ENCODE peak calls at places on chromosomes 5 and 9, in five cellular contexts. X is GM12878, M is A549, Z is IMR-90, L is K562. B is an unnamed sample.
A peak's percentile ranks its signal among the peaks of the same experiment; 100 is the strongest.

GRCh38 chr9:36995927-36996471 is 38.1 kb downstream of the PAX5 start:
- DNase-seq in X (no peak), M (peak; percentile 60), Z (peak; percentile 53), L (peak; percentile 64), B (peak; percentile 45)

GRCh38 chr5:132764051-132764450 is 13.0 kb downstream of the SEPTIN8 start:
- DNase-seq in X (no peak), M (no peak), Z (no peak), L (no peak), B (no peak)

GRCh38 chr5:136207631-136208030 is 14.7 kb upstream of the SMIM32 start:
- DNase-seq in X (no peak), M (no peak), Z (no peak), L (no peak), B (no peak)

GRCh38 chr9:119050281-119050680 is 319.0 kb downstream of the BRINP1 start:
- DNase-seq in X (no peak), M (no peak), Z (no peak), L (no peak), B (no peak)

GRCh38 chr9:7392161-7392560 is 407.4 kb downstream of the DMAC1 start:
- DNase-seq in X (no peak), M (no peak), Z (no peak), L (no peak), B (no peak)

GRCh38 chr5:135487839-135488514 is 35.8 kb upstream of the TIFAB start:
- DNase-seq in X (no peak), M (no peak), Z (no peak), L (no peak), B (no peak)

GRCh38 chr5:124868661-124869060 is 122.2 kb upstream of the ZNF608 start:
- DNase-seq in X (no peak), M (no peak), Z (no peak), L (no peak), B (no peak)

GRCh38 chr5:160390787-160391696 is 8.8 kb downstream of the FAM200C start:
- DNase-seq in X (no peak), M (no peak), Z (peak; percentile 36), L (peak; percentile 34), B (peak; percentile 23)

GRCh38 chr9:107137495-107138202 is 145.4 kb upstream of the RAD23B start:
- DNase-seq in X (no peak), M (peak; percentile 48), Z (peak; percentile 33), L (peak; percentile 37), B (peak; percentile 21)

GRCh38 chr9:23826120-23826629 is at the start of gene ELAVL2:
- DNase-seq in X (peak; percentile 26), M (peak; percentile 87), Z (peak; percentile 81), L (no peak), B (no peak)

GRCh38 chr5:56457887-56458451 is 224.8 kb upstream of the ANKRD55 start:
- DNase-seq in X (no peak), M (no peak), Z (peak; percentile 78), L (peak; percentile 16), B (no peak)

GRCh38 chr5:123460296-123460729 is 37.1 kb upstream of the CEP120 start:
- DNase-seq in X (no peak), M (peak; percentile 8), Z (peak; percentile 71), L (peak; percentile 72), B (no peak)

GRCh38 chr5:107580902-107581823 is 89.6 kb downstream of the EFNA5 start:
- DNase-seq in X (no peak), M (no peak), Z (no peak), L (no peak), B (no peak)

GRCh38 chr9:75448281-75448680 is 360.0 kb downstream of the OSTF1 start:
- DNase-seq in X (no peak), M (no peak), Z (no peak), L (no peak), B (no peak)

GRCh38 chr9:126069400-126069955 is 257.2 kb upstream of the MVB12B start:
- DNase-seq in X (no peak), M (no peak), Z (no peak), L (no peak), B (no peak)

GRCh38 chr5:20041326-20041977 is 53.5 kb upstream of the CDH18 start:
- DNase-seq in X (no peak), M (no peak), Z (no peak), L (no peak), B (no peak)

GRCh38 chr5:124043456-124043855 is 531.5 kb downstream of the CSNK1G3 start:
- DNase-seq in X (no peak), M (peak; percentile 7), Z (no peak), L (no peak), B (peak; percentile 2)

GRCh38 chr5:150573867-150574817 is 66.2 kb downstream of the NDST1 start:
- DNase-seq in X (no peak), M (peak; percentile 31), Z (no peak), L (peak; percentile 20), B (peak; percentile 25)

GRCh38 chr5:103624035-103624461 is 61.5 kb upstream of the NUDT12 start:
- DNase-seq in X (no peak), M (no peak), Z (peak; percentile 78), L (no peak), B (no peak)

GRCh38 chr5:139644646-139645494 is 3.3 kb upstream of the CXXC5 start:
- DNase-seq in X (no peak), M (no peak), Z (no peak), L (peak; percentile 7), B (no peak)

GRCh38 chr9:91795500-91796241 is 154.4 kb downstream of the ROR2 start:
- DNase-seq in X (no peak), M (no peak), Z (peak; percentile 22), L (no peak), B (no peak)

GRCh38 chr9:1083325-1083913 is 33.3 kb downstream of the DMRT2 start:
- DNase-seq in X (no peak), M (peak; percentile 15), Z (no peak), L (no peak), B (no peak)

GRCh38 chr5:133696782-133697507 is 84.6 kb upstream of the FSTL4 start:
- DNase-seq in X (no peak), M (no peak), Z (no peak), L (no peak), B (no peak)

GRCh38 chr9:138096192-138096845 is 218.7 kb downstream of the CACNA1B start:
- DNase-seq in X (no peak), M (no peak), Z (no peak), L (no peak), B (no peak)

GRCh38 chr5:23450187-23450586 is 57.2 kb upstream of the PRDM9 start:
- DNase-seq in X (no peak), M (no peak), Z (no peak), L (no peak), B (no peak)

GRCh38 chr5:82601085-82601484 is 322.9 kb upstream of the RPS23 start:
- DNase-seq in X (no peak), M (no peak), Z (no peak), L (no peak), B (peak; percentile 22)

GRCh38 chr5:94082405-94082804 is 341.0 kb upstream of the POU5F2 start:
- DNase-seq in X (no peak), M (no peak), Z (no peak), L (no peak), B (no peak)

GRCh38 chr5:169354263-169354662 is 53.3 kb upstream of the SLIT3 start:
- DNase-seq in X (no peak), M (peak; percentile 20), Z (peak; percentile 53), L (no peak), B (no peak)

GRCh38 chr5:6448622-6449464 is at the start of gene UBE2QL1:
- DNase-seq in X (no peak), M (no peak), Z (no peak), L (peak; percentile 11), B (no peak)

GRCh38 chr9:135340143-135340655 is 139.4 kb upstream of the PPP1R26 start:
- DNase-seq in X (no peak), M (no peak), Z (no peak), L (no peak), B (no peak)

GRCh38 chr5:139193928-139194327 is 4.2 kb downstream of the SIL1 start:
- DNase-seq in X (no peak), M (no peak), Z (no peak), L (peak; percentile 44), B (peak; percentile 21)

GRCh38 chr9:89037891-89038290 is 46.6 kb downstream of the S1PR3 start:
- DNase-seq in X (no peak), M (no peak), Z (no peak), L (no peak), B (no peak)
- TF ChIP-seq POLR2A in X (no peak), M (no peak), Z (no peak), L (no peak), B (no peak)

DNA sequence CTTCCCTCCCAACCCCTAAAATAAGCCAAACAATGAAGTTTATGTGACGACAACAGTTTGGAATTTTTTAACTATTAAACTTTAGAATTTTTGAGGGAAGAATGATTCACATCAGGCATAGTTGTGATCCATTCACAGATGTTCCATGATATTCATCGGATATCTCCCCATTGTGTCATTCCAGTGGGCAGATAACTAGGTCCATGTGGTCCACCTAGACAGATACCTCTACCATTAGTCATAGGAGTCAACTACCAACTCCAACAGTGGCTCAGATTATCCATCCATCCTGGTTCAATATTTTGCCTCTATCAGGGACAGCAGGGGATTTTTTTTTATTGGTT is 283.0 kb downstream of the ADAMTS6 start:
- DNase-seq in X (no peak), M (peak; percentile 33), Z (peak; percentile 99), L (no peak), B (peak; percentile 35)
- TF ChIP-seq SMC3 in X (no peak), M (no peak), Z (peak; percentile 11), L (no peak), B (no peak)

GRCh38 chr5:172770675-172771438 is at the start of gene DUSP1:
- DNase-seq in X (no peak), M (peak; percentile 92), Z (peak; percentile 98), L (peak; percentile 99), B (peak; percentile 88)
- TF ChIP-seq POLR2A in X (peak; percentile 95), M (peak; percentile 99), Z (no peak), L (peak; percentile 99), B (no peak)

GRCh38 chr5:110785356-110785755 is 46.5 kb downstream of the SLC25A46 start:
- DNase-seq in X (no peak), M (no peak), Z (peak; percentile 60), L (no peak), B (no peak)
- TF ChIP-seq SMC3 in X (no peak), M (no peak), Z (no peak), L (no peak), B (no peak)

B was measured in HepG2.